ENCODE peak calls at places on chromosome 21, in seven cellular contexts. One of them, this sample, is unnamed.

GRCh38 chr21:37710555-37711293 is 205.5 kb downstream of the KCNJ6 start:
- DNase-seq in cardiac muscle cell: peak
- DNase-seq in heart left ventricle: no peak
- DNase-seq in AG10803: peak
- DNase-seq in fibroblast of lung: no peak
- DNase-seq in lower lobe of right lung: no peak
- DNase-seq in ovary: no peak
- DNase-seq in this sample: peak

GRCh38 chr21:46295996-46296752 is 10.0 kb downstream of the YBEY start:
- DNase-seq in cardiac muscle cell: no peak
- DNase-seq in heart left ventricle: peak
- DNase-seq in AG10803: peak
- DNase-seq in fibroblast of lung: peak
- DNase-seq in lower lobe of right lung: peak
- DNase-seq in ovary: peak
- DNase-seq in this sample: peak

GRCh38 chr21:31410763-31411278 is 66.8 kb upstream of the TIAM1 start:
- DNase-seq in cardiac muscle cell: no peak
- DNase-seq in heart left ventricle: no peak
- DNase-seq in AG10803: no peak
- DNase-seq in fibroblast of lung: peak
- DNase-seq in lower lobe of right lung: no peak
- DNase-seq in ovary: no peak
- DNase-seq in this sample: no peak

GRCh38 chr21:39088831-39089380 is 94.3 kb downstream of the PSMG1 start:
- DNase-seq in cardiac muscle cell: no peak
- DNase-seq in heart left ventricle: no peak
- DNase-seq in AG10803: no peak
- DNase-seq in fibroblast of lung: peak
- DNase-seq in lower lobe of right lung: no peak
- DNase-seq in ovary: no peak
- DNase-seq in this sample: no peak

GRCh38 chr21:39456665-39457064 is 4.9 kb downstream of the SH3BGR start:
- DNase-seq in cardiac muscle cell: no peak
- DNase-seq in heart left ventricle: no peak
- DNase-seq in AG10803: no peak
- DNase-seq in fibroblast of lung: no peak
- DNase-seq in lower lobe of right lung: no peak
- DNase-seq in ovary: no peak
- DNase-seq in this sample: no peak

GRCh38 chr21:31142600-31142999 is 104.3 kb upstream of the KRTAP19-8 start:
- DNase-seq in cardiac muscle cell: no peak
- DNase-seq in heart left ventricle: no peak
- DNase-seq in AG10803: no peak
- DNase-seq in fibroblast of lung: no peak
- DNase-seq in lower lobe of right lung: no peak
- DNase-seq in ovary: no peak
- DNase-seq in this sample: no peak

GRCh38 chr21:46557469-46557868 is 47.4 kb downstream of the S100B start:
- DNase-seq in cardiac muscle cell: no peak
- DNase-seq in heart left ventricle: no peak
- DNase-seq in AG10803: no peak
- DNase-seq in fibroblast of lung: no peak
- DNase-seq in lower lobe of right lung: peak
- DNase-seq in ovary: no peak
- DNase-seq in this sample: no peak

GRCh38 chr21:43345746-43346409 is 81.1 kb downstream of the SIK1 start:
- DNase-seq in cardiac muscle cell: no peak
- DNase-seq in heart left ventricle: no peak
- DNase-seq in AG10803: peak
- DNase-seq in fibroblast of lung: peak
- DNase-seq in lower lobe of right lung: no peak
- DNase-seq in ovary: no peak
- DNase-seq in this sample: no peak

GRCh38 chr21:29849735-29850176 is 90.0 kb downstream of the GRIK1 start:
- DNase-seq in cardiac muscle cell: peak
- DNase-seq in heart left ventricle: no peak
- DNase-seq in AG10803: peak
- DNase-seq in fibroblast of lung: peak
- DNase-seq in lower lobe of right lung: no peak
- DNase-seq in ovary: peak
- DNase-seq in this sample: no peak

GRCh38 chr21:34688715-34689114 is 19.9 kb downstream of the CLIC6 start:
- DNase-seq in cardiac muscle cell: no peak
- DNase-seq in heart left ventricle: no peak
- DNase-seq in AG10803: no peak
- DNase-seq in fibroblast of lung: no peak
- DNase-seq in lower lobe of right lung: no peak
- DNase-seq in ovary: no peak
- DNase-seq in this sample: no peak

GRCh38 chr21:33902349-33902748 is 13.3 kb downstream of the ATP5PO start:
- DNase-seq in cardiac muscle cell: no peak
- DNase-seq in heart left ventricle: no peak
- DNase-seq in AG10803: no peak
- DNase-seq in fibroblast of lung: no peak
- DNase-seq in lower lobe of right lung: no peak
- DNase-seq in ovary: no peak
- DNase-seq in this sample: no peak

GRCh38 chr21:32392880-32393676 is at the start of gene URB1:
- DNase-seq in cardiac muscle cell: peak
- DNase-seq in heart left ventricle: peak
- DNase-seq in AG10803: peak
- DNase-seq in fibroblast of lung: peak
- DNase-seq in lower lobe of right lung: peak
- DNase-seq in ovary: peak
- DNase-seq in this sample: peak

GRCh38 chr21:16608209-16608830 is 878.5 kb downstream of the USP25 start:
- DNase-seq in cardiac muscle cell: no peak
- DNase-seq in heart left ventricle: no peak
- DNase-seq in AG10803: no peak
- DNase-seq in fibroblast of lung: no peak
- DNase-seq in lower lobe of right lung: no peak
- DNase-seq in ovary: no peak
- DNase-seq in this sample: no peak

GRCh38 chr21:34517491-34518245 is 5.7 kb upstream of the KCNE1 start:
- DNase-seq in cardiac muscle cell: peak
- DNase-seq in heart left ventricle: no peak
- DNase-seq in AG10803: no peak
- DNase-seq in fibroblast of lung: no peak
- DNase-seq in lower lobe of right lung: no peak
- DNase-seq in ovary: no peak
- DNase-seq in this sample: no peak

GRCh38 chr21:38989745-38990423 is 184.2 kb downstream of the ETS2 start:
- DNase-seq in cardiac muscle cell: peak
- DNase-seq in heart left ventricle: no peak
- DNase-seq in AG10803: peak
- DNase-seq in fibroblast of lung: peak
- DNase-seq in lower lobe of right lung: no peak
- DNase-seq in ovary: peak
- DNase-seq in this sample: no peak

DNA sequence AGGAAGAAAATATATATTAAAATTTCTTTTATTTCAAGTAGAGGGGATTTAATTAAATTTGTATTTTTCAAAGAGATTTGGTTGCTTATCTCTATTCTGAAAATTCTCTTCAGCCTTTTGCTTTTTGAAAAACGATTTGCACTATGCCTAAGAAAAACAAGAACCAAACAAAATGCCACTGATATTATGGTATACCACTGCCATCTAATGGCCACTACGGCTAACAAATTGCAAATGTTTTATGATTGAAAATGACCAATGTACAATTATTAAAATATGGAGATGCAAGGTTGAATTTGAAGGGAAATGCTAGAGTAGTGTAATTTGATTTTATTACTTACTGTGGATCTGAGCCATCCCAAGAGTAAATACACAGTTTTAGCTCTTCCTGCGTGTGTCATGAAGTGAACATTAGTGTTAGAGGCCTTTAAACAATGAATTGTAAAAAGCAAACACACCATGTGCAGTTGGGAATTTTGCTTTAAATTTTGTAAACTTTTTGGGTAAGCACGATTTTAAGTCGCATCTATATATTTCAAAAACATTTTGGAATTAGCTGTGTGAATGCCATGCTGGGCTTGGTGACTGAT is 137.4 kb upstream of the USP25 start:
- DNase-seq in cardiac muscle cell: peak
- DNase-seq in heart left ventricle: no peak
- DNase-seq in AG10803: peak
- DNase-seq in fibroblast of lung: peak
- DNase-seq in lower lobe of right lung: no peak
- DNase-seq in ovary: no peak
- DNase-seq in this sample: peak
- TF ChIP-seq CTCF in cardiac muscle cell: peak
- TF ChIP-seq CTCF in heart left ventricle: peak
- TF ChIP-seq CTCF in AG10803: peak
- TF ChIP-seq CTCF in fibroblast of lung: peak
- TF ChIP-seq CTCF in lower lobe of right lung: peak
- TF ChIP-seq CTCF in ovary: peak
- TF ChIP-seq CTCF in this sample: peak

DNA sequence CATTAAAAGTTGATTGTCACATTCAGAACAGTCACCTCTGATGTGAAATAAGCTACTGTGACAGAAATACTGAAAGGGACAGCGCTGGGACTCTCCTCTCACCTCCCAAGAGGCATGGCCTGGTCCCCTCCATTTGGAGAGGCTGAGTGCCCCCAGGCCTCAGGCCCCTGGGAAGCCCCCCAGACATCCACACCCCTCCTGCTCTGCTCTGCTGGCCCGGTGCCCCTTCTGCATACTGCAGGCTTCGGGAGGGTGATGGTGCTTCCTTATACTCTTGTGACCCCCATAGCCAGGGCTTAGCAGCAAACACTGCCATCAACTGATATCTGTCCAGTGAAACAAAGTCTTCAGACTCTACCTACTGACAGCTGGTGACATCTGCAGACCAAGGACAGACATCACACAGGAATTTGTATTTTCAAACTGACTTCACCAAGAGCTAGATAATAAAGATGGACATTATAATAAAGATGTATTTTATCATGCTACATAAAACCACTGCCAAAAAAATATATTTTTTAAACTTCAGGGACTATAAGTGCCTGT is 36.9 kb downstream of the C2CD2 start:
- DNase-seq in cardiac muscle cell: no peak
- DNase-seq in heart left ventricle: no peak
- DNase-seq in AG10803: no peak
- DNase-seq in fibroblast of lung: no peak
- DNase-seq in lower lobe of right lung: no peak
- DNase-seq in ovary: no peak
- DNase-seq in this sample: no peak
- TF ChIP-seq CTCF in cardiac muscle cell: no peak
- TF ChIP-seq CTCF in heart left ventricle: no peak
- TF ChIP-seq CTCF in AG10803: no peak
- TF ChIP-seq CTCF in fibroblast of lung: no peak
- TF ChIP-seq CTCF in lower lobe of right lung: no peak
- TF ChIP-seq CTCF in ovary: no peak
- TF ChIP-seq CTCF in this sample: no peak

DNA sequence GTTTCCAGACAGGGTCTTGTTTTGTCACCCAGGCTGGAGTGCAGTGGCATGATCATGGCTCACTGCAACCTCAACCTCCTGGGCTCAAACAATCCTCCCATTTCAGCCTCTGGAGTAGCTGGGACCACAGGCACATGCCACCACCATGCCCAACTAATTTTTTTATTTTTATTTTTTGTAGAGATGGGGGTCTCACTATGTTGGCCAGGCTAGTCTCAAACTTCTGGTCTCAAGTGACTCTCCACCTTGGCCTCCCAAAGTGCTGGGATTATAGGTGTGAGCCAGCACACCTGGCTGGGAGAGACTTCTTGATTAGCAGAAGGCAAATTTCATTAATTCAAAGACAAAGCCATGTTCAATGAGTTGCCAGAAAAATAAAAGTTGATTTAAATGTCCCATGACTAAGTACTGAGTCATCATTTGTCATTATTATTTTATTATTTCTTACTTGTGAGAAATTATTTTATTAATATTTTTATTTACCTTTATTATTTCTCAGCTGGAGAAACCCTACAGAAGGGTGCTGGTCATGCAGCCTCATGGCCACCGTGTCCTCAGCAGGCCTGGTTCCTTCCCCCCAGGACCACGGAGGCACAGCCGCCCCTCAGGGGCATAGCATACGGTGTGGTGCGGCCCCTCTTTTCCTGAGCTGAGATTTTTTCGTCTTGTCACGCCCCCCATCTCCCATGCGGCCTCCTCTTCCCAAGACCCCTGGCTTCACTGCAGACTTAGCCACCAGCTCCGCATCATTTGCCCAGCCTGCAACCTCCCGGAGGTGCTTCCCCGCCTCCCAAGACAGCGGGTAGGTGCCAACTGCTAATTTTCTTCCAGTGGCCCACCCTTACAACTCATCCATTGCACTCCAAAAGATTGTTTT is 55.3 kb upstream of the SIM2 start:
- DNase-seq in cardiac muscle cell: no peak
- DNase-seq in heart left ventricle: no peak
- DNase-seq in AG10803: no peak
- DNase-seq in fibroblast of lung: no peak
- DNase-seq in lower lobe of right lung: no peak
- DNase-seq in ovary: no peak
- DNase-seq in this sample: no peak
- TF ChIP-seq CTCF in cardiac muscle cell: no peak
- TF ChIP-seq CTCF in heart left ventricle: no peak
- TF ChIP-seq CTCF in AG10803: no peak
- TF ChIP-seq CTCF in fibroblast of lung: no peak
- TF ChIP-seq CTCF in lower lobe of right lung: no peak
- TF ChIP-seq CTCF in ovary: no peak
- TF ChIP-seq CTCF in this sample: no peak

GRCh38 chr21:45289655-45290515 is 2.2 kb upstream of the POFUT2 start:
- DNase-seq in cardiac muscle cell: peak
- DNase-seq in heart left ventricle: no peak
- DNase-seq in AG10803: peak
- DNase-seq in fibroblast of lung: peak
- DNase-seq in lower lobe of right lung: peak
- DNase-seq in ovary: no peak
- DNase-seq in this sample: no peak
- TF ChIP-seq CTCF in cardiac muscle cell: peak
- TF ChIP-seq CTCF in heart left ventricle: no peak
- TF ChIP-seq CTCF in AG10803: peak
- TF ChIP-seq CTCF in fibroblast of lung: no peak
- TF ChIP-seq CTCF in lower lobe of right lung: no peak
- TF ChIP-seq CTCF in ovary: no peak
- TF ChIP-seq CTCF in this sample: no peak